ENCODE peak calls at places on chromosome X, in five cellular contexts. D is SK-N-SH, B is ascending aorta, E is brain microvascular endothelial cell, W is left lung. K is an unnamed sample.

GRCh38 chrX:113059714-113060113 is 219.1 kb upstream of the AMOT start:
- DNase-seq in D (no peak), B (no peak), E (no peak), W (no peak), K (peak; percentile 2)

GRCh38 chrX:120755066-120755846 is 120.4 kb downstream of the CT47B1 start:
- DNase-seq in D (no peak), B (no peak), E (no peak), W (no peak), K (no peak)

GRCh38 chrX:7083468-7084396 is 63.8 kb upstream of the STS start:
- DNase-seq in D (no peak), B (no peak), E (peak; percentile 95), W (peak; percentile 36), K (peak; percentile 91)

GRCh38 chrX:155027509-155028066 is 944 bp downstream of the FUNDC2 start:
- DNase-seq in D (no peak), B (no peak), E (peak; percentile 45), W (no peak), K (peak; percentile 88)

GRCh38 chrX:264634-265455 is 16.3 kb upstream of the PLCXD1 start:
- DNase-seq in D (no peak), B (no peak), E (no peak), W (no peak), K (no peak)

GRCh38 chrX:151973262-151973661 is 1.2 kb downstream of the GABRE start:
- DNase-seq in D (no peak), B (no peak), E (no peak), W (no peak), K (no peak)

GRCh38 chrX:153381684-153382532 is 19.2 kb downstream of the PNMA6E start:
- DNase-seq in D (peak; percentile 84), B (no peak), E (peak; percentile 87), W (no peak), K (peak; percentile 90)

GRCh38 chrX:1440506-1440905 is 12.2 kb downstream of the ASMTL start:
- DNase-seq in D (no peak), B (no peak), E (no peak), W (no peak), K (no peak)

GRCh38 chrX:130994671-130995070 is 63.5 kb upstream of the ARHGAP36 start:
- DNase-seq in D (peak; percentile 30), B (no peak), E (peak; percentile 20), W (no peak), K (peak; percentile 15)

GRCh38 chrX:49039598-49040375 is 3.4 kb downstream of the TFE3 start:
- DNase-seq in D (peak; percentile 36), B (peak; percentile 88), E (peak; percentile 81), W (peak; percentile 86), K (peak; percentile 97)

GRCh38 chrX:82757614-82758013 is 750.5 kb upstream of the POU3F4 start:
- DNase-seq in D (no peak), B (no peak), E (no peak), W (no peak), K (no peak)

GRCh38 chrX:38654302-38654701 is 93.0 kb downstream of the TSPAN7 start:
- DNase-seq in D (peak; percentile 35), B (no peak), E (peak; percentile 20), W (no peak), K (peak; percentile 23)

GRCh38 chrX:15564981-15565579 is 35.7 kb downstream of the ACE2 start:
- DNase-seq in D (peak; percentile 27), B (peak; percentile 74), E (peak; percentile 48), W (peak; percentile 59), K (peak; percentile 48)

GRCh38 chrX:123084797-123085196 is 99.3 kb upstream of the GRIA3 start:
- DNase-seq in D (no peak), B (no peak), E (peak; percentile 93), W (no peak), K (peak; percentile 48)

GRCh38 chrX:21955398-21956189 is 15.1 kb downstream of the SMS start:
- DNase-seq in D (no peak), B (no peak), E (no peak), W (no peak), K (no peak)

GRCh38 chrX:132467029-132467428 is 21.8 kb downstream of the MBNL3 start:
- DNase-seq in D (no peak), B (no peak), E (no peak), W (no peak), K (peak; percentile 75)

GRCh38 chrX:45758319-45758718 is 557.6 kb upstream of the DIPK2B start:
- DNase-seq in D (no peak), B (no peak), E (peak; percentile 81), W (no peak), K (peak; percentile 93)
- H3K27ac ChIP-seq in D (peak overlapping the region; percentile 96), B (peak overlapping the region; percentile 31), E (peak overlapping the region; percentile 45), W (peak overlapping the region; percentile 86), K (peak overlapping the region; percentile 79)

GRCh38 chrX:40009462-40009851 is 88.3 kb downstream of the BCOR start:
- DNase-seq in D (no peak), B (no peak), E (no peak), W (no peak), K (peak; percentile 36)
- H3K27ac ChIP-seq in D (no peak overlapping the region), B (no peak overlapping the region), E (no peak overlapping the region), W (no peak overlapping the region), K (no peak overlapping the region)

GRCh38 chrX:73562986-73563739 is at the start of gene CHIC1:
- DNase-seq in D (peak; percentile 82), B (peak; percentile 77), E (peak; percentile 49), W (peak; percentile 67), K (peak; percentile 69)

GRCh38 chrX:73562458-73562857 is 539 bp upstream of the CHIC1 start:
- DNase-seq in D (no peak), B (no peak), E (no peak), W (no peak), K (no peak)

GRCh38 chrX:73561791-73562190 is 1.2 kb upstream of the CHIC1 start:
- DNase-seq in D (no peak), B (no peak), E (peak; percentile 3), W (no peak), K (no peak)

GRCh38 chrX:73563740-73564073 is 710 bp downstream of the CHIC1 start:
- DNase-seq in D (no peak), B (no peak), E (no peak), W (no peak), K (peak; percentile 16)
- H3K27ac ChIP-seq in D (peak overlapping the region; percentile 70), B (peak overlapping the region; percentile 84), E (peak overlapping the region; percentile 73), W (peak overlapping the region; percentile 74), K (peak overlapping the region; percentile 72)

GRCh38 chrX:20362268-20363002 is 95.7 kb upstream of the RPS6KA3 start:
- DNase-seq in D (no peak), B (no peak), E (peak; percentile 62), W (no peak), K (peak; percentile 53)
- H3K27ac ChIP-seq in D (peak overlapping the region; percentile 27), B (no peak overlapping the region), E (peak overlapping the region; percentile 57), W (peak overlapping the region; percentile 78), K (peak overlapping the region; percentile 93)

GRCh38 chrX:107739541-107739940 is 36.0 kb downstream of the TSC22D3 start:
- DNase-seq in D (no peak), B (no peak), E (no peak), W (no peak), K (no peak)

GRCh38 chrX:107736781-107737531 is 38.6 kb downstream of the TSC22D3 start:
- DNase-seq in D (no peak), B (no peak), E (no peak), W (no peak), K (peak; percentile 8)

GRCh38 chrX:107738768-107739167 is 36.8 kb downstream of the TSC22D3 start:
- DNase-seq in D (no peak), B (no peak), E (no peak), W (no peak), K (no peak)

GRCh38 chrX:107741318-107741813 is 34.2 kb downstream of the TSC22D3 start:
- DNase-seq in D (no peak), B (no peak), E (no peak), W (no peak), K (no peak)

DNA sequence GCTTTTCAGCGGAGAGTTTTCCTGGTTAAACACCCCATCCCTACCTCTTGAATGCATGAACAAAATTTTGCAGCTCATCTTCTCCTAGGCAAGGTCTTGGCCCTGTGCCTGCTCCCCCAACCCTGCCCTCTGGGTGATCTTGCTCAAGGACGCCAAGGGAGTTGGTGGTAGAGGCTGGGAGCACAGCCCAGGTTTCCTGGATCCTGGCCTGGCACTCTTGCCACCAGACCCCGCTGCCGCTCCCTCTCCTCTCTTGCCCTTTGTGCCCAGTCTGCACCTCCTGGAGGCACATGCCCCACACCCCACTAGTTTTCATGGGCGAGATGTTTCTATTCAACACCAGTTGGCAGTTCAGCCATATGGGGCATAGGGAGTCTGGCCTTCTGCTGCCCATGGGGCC is 37.3 kb downstream of the TSC22D3 start:
- DNase-seq in D (no peak), B (no peak), E (no peak), W (no peak), K (no peak)
- H3K27ac ChIP-seq in D (no peak overlapping the region), B (peak overlapping the region; percentile 43), E (no peak overlapping the region), W (no peak overlapping the region), K (no peak overlapping the region)

GRCh38 chrX:19776753-19777152 is 110.6 kb downstream of the SH3KBP1 start:
- DNase-seq in D (no peak), B (no peak), E (no peak), W (no peak), K (no peak)

GRCh38 chrX:19772759-19773623 is 114.4 kb downstream of the SH3KBP1 start:
- DNase-seq in D (no peak), B (no peak), E (no peak), W (no peak), K (no peak)

GRCh38 chrX:19772306-19772705 is 115.1 kb downstream of the SH3KBP1 start:
- DNase-seq in D (no peak), B (no peak), E (no peak), W (no peak), K (peak; percentile 48)

GRCh38 chrX:19775830-19776498 is 111.4 kb downstream of the SH3KBP1 start:
- DNase-seq in D (no peak), B (no peak), E (no peak), W (no peak), K (no peak)

DNA sequence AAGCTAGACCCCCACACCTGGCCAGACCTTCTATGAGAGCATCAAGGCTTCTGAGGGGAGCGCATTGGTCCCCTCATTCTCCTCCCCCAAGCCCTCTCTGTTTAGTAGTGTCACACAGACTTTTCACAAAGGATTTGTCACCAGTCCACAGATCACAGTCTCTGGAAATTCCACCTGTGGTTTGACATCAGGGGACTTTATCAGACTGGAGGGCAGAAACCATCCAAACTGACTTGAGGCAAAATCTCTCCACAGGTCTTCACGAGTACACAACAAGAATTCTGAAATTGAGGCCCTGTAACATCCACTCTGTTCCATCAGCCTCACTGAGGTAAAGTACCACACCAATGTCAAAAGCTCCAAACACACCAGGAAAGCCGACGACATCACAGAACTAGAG is 112.5 kb downstream of the SH3KBP1 start:
- DNase-seq in D (no peak), B (no peak), E (no peak), W (no peak), K (no peak)
- H3K27ac ChIP-seq in D (no peak overlapping the region), B (no peak overlapping the region), E (no peak overlapping the region), W (no peak overlapping the region), K (no peak overlapping the region)